ENCODE peak calls at places on chromosome 13, in ten cellular contexts. One of them, this sample, is unnamed. For H3K9me3, the result is how much of the 10 kb centered on the place peaks cover.

GRCh38 chr13:111261326-111261725 is 59.1 kb upstream of the TEX29 start:
- DNase-seq in hepatocyte: no peak
- DNase-seq in neural progenitor cell: no peak
- DNase-seq in endodermal cell: no peak
- DNase-seq in breast epithelium: no peak
- DNase-seq in H1: no peak
- DNase-seq in transverse colon: no peak
- DNase-seq in vagina: no peak
- DNase-seq in heart right ventricle: no peak
- DNase-seq in colonic mucosa: no peak
- DNase-seq in this sample: no peak

GRCh38 chr13:46795321-46795720 is 1.6 kb downstream of the ESD start:
- DNase-seq in hepatocyte: no peak
- DNase-seq in neural progenitor cell: peak
- DNase-seq in endodermal cell: no peak
- DNase-seq in breast epithelium: no peak
- DNase-seq in H1: no peak
- DNase-seq in transverse colon: no peak
- DNase-seq in vagina: no peak
- DNase-seq in heart right ventricle: no peak
- DNase-seq in colonic mucosa: no peak
- DNase-seq in this sample: no peak

GRCh38 chr13:77548594-77548993 is 13.1 kb downstream of the SCEL start:
- DNase-seq in hepatocyte: no peak
- DNase-seq in neural progenitor cell: no peak
- DNase-seq in endodermal cell: no peak
- DNase-seq in breast epithelium: no peak
- DNase-seq in H1: no peak
- DNase-seq in transverse colon: no peak
- DNase-seq in vagina: no peak
- DNase-seq in heart right ventricle: no peak
- DNase-seq in colonic mucosa: no peak
- DNase-seq in this sample: no peak

GRCh38 chr13:87671824-87672603 is 843 bp downstream of the SLITRK5 start:
- DNase-seq in hepatocyte: peak
- DNase-seq in neural progenitor cell: peak
- DNase-seq in endodermal cell: peak
- DNase-seq in breast epithelium: no peak
- DNase-seq in H1: no peak
- DNase-seq in transverse colon: peak
- DNase-seq in vagina: no peak
- DNase-seq in heart right ventricle: no peak
- DNase-seq in colonic mucosa: no peak
- DNase-seq in this sample: no peak

GRCh38 chr13:26721251-26721939 is 39.2 kb downstream of the GPR12 start:
- DNase-seq in hepatocyte: no peak
- DNase-seq in neural progenitor cell: no peak
- DNase-seq in endodermal cell: no peak
- DNase-seq in breast epithelium: no peak
- DNase-seq in H1: no peak
- DNase-seq in transverse colon: peak
- DNase-seq in vagina: no peak
- DNase-seq in heart right ventricle: no peak
- DNase-seq in colonic mucosa: no peak
- DNase-seq in this sample: no peak

GRCh38 chr13:99316657-99317244 is 9.6 kb upstream of the GPR183 start:
- DNase-seq in hepatocyte: no peak
- DNase-seq in neural progenitor cell: no peak
- DNase-seq in endodermal cell: no peak
- DNase-seq in breast epithelium: no peak
- DNase-seq in H1: no peak
- DNase-seq in transverse colon: no peak
- DNase-seq in vagina: no peak
- DNase-seq in heart right ventricle: no peak
- DNase-seq in colonic mucosa: no peak
- DNase-seq in this sample: no peak

GRCh38 chr13:44312898-44313551 is 60.6 kb upstream of the SERP2 start:
- DNase-seq in hepatocyte: no peak
- DNase-seq in neural progenitor cell: no peak
- DNase-seq in endodermal cell: no peak
- DNase-seq in breast epithelium: no peak
- DNase-seq in H1: no peak
- DNase-seq in transverse colon: no peak
- DNase-seq in vagina: no peak
- DNase-seq in heart right ventricle: no peak
- DNase-seq in colonic mucosa: peak
- DNase-seq in this sample: peak

GRCh38 chr13:101397742-101398141 is 18.6 kb downstream of the NALCN start:
- DNase-seq in hepatocyte: no peak
- DNase-seq in neural progenitor cell: no peak
- DNase-seq in endodermal cell: no peak
- DNase-seq in breast epithelium: no peak
- DNase-seq in H1: no peak
- DNase-seq in transverse colon: no peak
- DNase-seq in vagina: no peak
- DNase-seq in heart right ventricle: no peak
- DNase-seq in colonic mucosa: no peak
- DNase-seq in this sample: peak

GRCh38 chr13:106028916-106029315 is 506.5 kb downstream of the EFNB2 start:
- DNase-seq in hepatocyte: no peak
- DNase-seq in neural progenitor cell: no peak
- DNase-seq in endodermal cell: no peak
- DNase-seq in breast epithelium: no peak
- DNase-seq in H1: no peak
- DNase-seq in transverse colon: no peak
- DNase-seq in vagina: no peak
- DNase-seq in heart right ventricle: no peak
- DNase-seq in colonic mucosa: no peak
- DNase-seq in this sample: no peak

GRCh38 chr13:73492811-73493210 is 434.0 kb downstream of the KLF5 start:
- DNase-seq in hepatocyte: no peak
- DNase-seq in neural progenitor cell: no peak
- DNase-seq in endodermal cell: no peak
- DNase-seq in breast epithelium: no peak
- DNase-seq in H1: no peak
- DNase-seq in transverse colon: no peak
- DNase-seq in vagina: no peak
- DNase-seq in heart right ventricle: no peak
- DNase-seq in colonic mucosa: no peak
- DNase-seq in this sample: no peak

GRCh38 chr13:31885994-31886393 is 145.6 kb upstream of the FRY start:
- DNase-seq in hepatocyte: no peak
- DNase-seq in neural progenitor cell: peak
- DNase-seq in endodermal cell: no peak
- DNase-seq in breast epithelium: no peak
- DNase-seq in H1: no peak
- DNase-seq in transverse colon: no peak
- DNase-seq in vagina: no peak
- DNase-seq in heart right ventricle: peak
- DNase-seq in colonic mucosa: no peak
- DNase-seq in this sample: no peak

GRCh38 chr13:44181938-44182337 is 191.7 kb upstream of the SERP2 start:
- DNase-seq in hepatocyte: no peak
- DNase-seq in neural progenitor cell: no peak
- DNase-seq in endodermal cell: no peak
- DNase-seq in breast epithelium: no peak
- DNase-seq in H1: no peak
- DNase-seq in transverse colon: no peak
- DNase-seq in vagina: no peak
- DNase-seq in heart right ventricle: no peak
- DNase-seq in colonic mucosa: no peak
- DNase-seq in this sample: no peak

GRCh38 chr13:95315752-95316151 is 14.5 kb upstream of the ABCC4 start:
- DNase-seq in hepatocyte: no peak
- DNase-seq in neural progenitor cell: no peak
- DNase-seq in endodermal cell: no peak
- DNase-seq in breast epithelium: no peak
- DNase-seq in H1: no peak
- DNase-seq in transverse colon: no peak
- DNase-seq in vagina: no peak
- DNase-seq in heart right ventricle: no peak
- DNase-seq in colonic mucosa: no peak
- DNase-seq in this sample: no peak

GRCh38 chr13:114005206-114005720 is 31.4 kb upstream of the C13orf46 start:
- DNase-seq in hepatocyte: no peak
- DNase-seq in neural progenitor cell: no peak
- DNase-seq in endodermal cell: no peak
- DNase-seq in breast epithelium: no peak
- DNase-seq in H1: no peak
- DNase-seq in transverse colon: no peak
- DNase-seq in vagina: no peak
- DNase-seq in heart right ventricle: no peak
- DNase-seq in colonic mucosa: no peak
- DNase-seq in this sample: no peak

GRCh38 chr13:47955836-47956235 is 45.2 kb downstream of the SUCLA2 start:
- DNase-seq in hepatocyte: no peak
- DNase-seq in neural progenitor cell: no peak
- DNase-seq in endodermal cell: no peak
- DNase-seq in breast epithelium: no peak
- DNase-seq in H1: no peak
- DNase-seq in transverse colon: no peak
- DNase-seq in vagina: no peak
- DNase-seq in heart right ventricle: no peak
- DNase-seq in colonic mucosa: no peak
- DNase-seq in this sample: no peak

GRCh38 chr13:47964863-47965262 is 36.2 kb downstream of the SUCLA2 start:
- DNase-seq in hepatocyte: no peak
- DNase-seq in neural progenitor cell: no peak
- DNase-seq in endodermal cell: no peak
- DNase-seq in breast epithelium: no peak
- DNase-seq in H1: no peak
- DNase-seq in transverse colon: no peak
- DNase-seq in vagina: no peak
- DNase-seq in heart right ventricle: no peak
- DNase-seq in colonic mucosa: no peak
- DNase-seq in this sample: no peak

GRCh38 chr13:47962237-47962636 is 38.8 kb downstream of the SUCLA2 start:
- DNase-seq in hepatocyte: no peak
- DNase-seq in neural progenitor cell: no peak
- DNase-seq in endodermal cell: no peak
- DNase-seq in breast epithelium: no peak
- DNase-seq in H1: no peak
- DNase-seq in transverse colon: no peak
- DNase-seq in vagina: no peak
- DNase-seq in heart right ventricle: no peak
- DNase-seq in colonic mucosa: no peak
- DNase-seq in this sample: no peak

GRCh38 chr13:47957073-47957472 is 44.0 kb downstream of the SUCLA2 start:
- DNase-seq in hepatocyte: no peak
- DNase-seq in neural progenitor cell: no peak
- DNase-seq in endodermal cell: no peak
- DNase-seq in breast epithelium: no peak
- DNase-seq in H1: no peak
- DNase-seq in transverse colon: no peak
- DNase-seq in vagina: no peak
- DNase-seq in heart right ventricle: no peak
- DNase-seq in colonic mucosa: no peak
- DNase-seq in this sample: no peak

GRCh38 chr13:47959468-47960088 is 41.5 kb downstream of the SUCLA2 start:
- DNase-seq in hepatocyte: no peak
- DNase-seq in neural progenitor cell: no peak
- DNase-seq in endodermal cell: no peak
- DNase-seq in breast epithelium: no peak
- DNase-seq in H1: no peak
- DNase-seq in transverse colon: no peak
- DNase-seq in vagina: no peak
- DNase-seq in heart right ventricle: no peak
- DNase-seq in colonic mucosa: no peak
- DNase-seq in this sample: no peak
- H3K9me3 ChIP-seq in hepatocyte: under half
- H3K9me3 ChIP-seq in neural progenitor cell: under half
- H3K9me3 ChIP-seq in endodermal cell: half or more
- H3K9me3 ChIP-seq in breast epithelium: under half
- H3K9me3 ChIP-seq in H1: half or more
- H3K9me3 ChIP-seq in transverse colon: under half
- H3K9me3 ChIP-seq in vagina: under half
- H3K9me3 ChIP-seq in heart right ventricle: under half
- H3K9me3 ChIP-seq in colonic mucosa: under half
- H3K9me3 ChIP-seq in this sample: under half

GRCh38 chr13:97629601-97630272 is 195.8 kb downstream of the RAP2A start:
- DNase-seq in hepatocyte: no peak
- DNase-seq in neural progenitor cell: no peak
- DNase-seq in endodermal cell: no peak
- DNase-seq in breast epithelium: no peak
- DNase-seq in H1: no peak
- DNase-seq in transverse colon: no peak
- DNase-seq in vagina: no peak
- DNase-seq in heart right ventricle: no peak
- DNase-seq in colonic mucosa: no peak
- DNase-seq in this sample: no peak
- H3K27ac ChIP-seq in hepatocyte: no peak
- H3K27ac ChIP-seq in neural progenitor cell: no peak
- H3K27ac ChIP-seq in endodermal cell: no peak
- H3K27ac ChIP-seq in breast epithelium: no peak
- H3K27ac ChIP-seq in H1: no peak
- H3K27ac ChIP-seq in transverse colon: no peak
- H3K27ac ChIP-seq in vagina: no peak
- H3K27ac ChIP-seq in heart right ventricle: no peak
- H3K27ac ChIP-seq in colonic mucosa: no peak
- H3K27ac ChIP-seq in this sample: no peak

GRCh38 chr13:38908574-38908973 is 82.1 kb downstream of the STOML3 start:
- DNase-seq in hepatocyte: no peak
- DNase-seq in neural progenitor cell: no peak
- DNase-seq in endodermal cell: no peak
- DNase-seq in breast epithelium: no peak
- DNase-seq in H1: no peak
- DNase-seq in transverse colon: no peak
- DNase-seq in vagina: no peak
- DNase-seq in heart right ventricle: no peak
- DNase-seq in colonic mucosa: no peak
- DNase-seq in this sample: no peak

DNA sequence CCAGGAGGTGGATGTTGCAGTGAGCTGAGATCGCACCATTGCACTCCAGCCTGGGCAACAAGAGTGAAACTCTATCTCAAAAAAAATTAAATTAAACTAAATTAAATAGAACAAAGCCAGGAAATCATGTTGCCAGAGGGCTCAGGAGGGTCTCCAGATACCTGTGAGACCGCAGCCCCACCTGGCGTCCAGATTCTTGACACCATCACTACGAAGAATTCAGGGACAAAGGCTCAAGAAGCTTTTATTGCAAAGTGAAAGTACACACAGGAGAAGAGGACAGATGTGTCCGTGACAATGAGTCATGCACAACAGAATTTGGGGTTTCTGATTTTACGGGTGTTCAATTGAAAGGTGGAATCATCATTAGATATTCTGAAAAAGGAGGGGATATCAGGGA is 76.6 kb downstream of the STOML3 start:
- DNase-seq in hepatocyte: no peak
- DNase-seq in neural progenitor cell: no peak
- DNase-seq in endodermal cell: peak
- DNase-seq in breast epithelium: no peak
- DNase-seq in H1: no peak
- DNase-seq in transverse colon: no peak
- DNase-seq in vagina: no peak
- DNase-seq in heart right ventricle: no peak
- DNase-seq in colonic mucosa: no peak
- DNase-seq in this sample: no peak
- H3K4me3 ChIP-seq in hepatocyte: no peak
- H3K4me3 ChIP-seq in neural progenitor cell: no peak
- H3K4me3 ChIP-seq in endodermal cell: no peak
- H3K4me3 ChIP-seq in breast epithelium: no peak
- H3K4me3 ChIP-seq in H1: no peak
- H3K4me3 ChIP-seq in transverse colon: no peak
- H3K4me3 ChIP-seq in vagina: no peak
- H3K4me3 ChIP-seq in heart right ventricle: no peak
- H3K4me3 ChIP-seq in colonic mucosa: no peak
- H3K4me3 ChIP-seq in this sample: no peak

GRCh38 chr13:109428146-109428545 is 358.2 kb downstream of the IRS2 start:
- DNase-seq in hepatocyte: no peak
- DNase-seq in neural progenitor cell: no peak
- DNase-seq in endodermal cell: no peak
- DNase-seq in breast epithelium: no peak
- DNase-seq in H1: no peak
- DNase-seq in transverse colon: no peak
- DNase-seq in vagina: no peak
- DNase-seq in heart right ventricle: no peak
- DNase-seq in colonic mucosa: no peak
- DNase-seq in this sample: no peak
- H3K9me3 ChIP-seq in hepatocyte: under half
- H3K9me3 ChIP-seq in neural progenitor cell: under half
- H3K9me3 ChIP-seq in endodermal cell: under half
- H3K9me3 ChIP-seq in breast epithelium: under half
- H3K9me3 ChIP-seq in H1: under half
- H3K9me3 ChIP-seq in transverse colon: under half
- H3K9me3 ChIP-seq in vagina: under half
- H3K9me3 ChIP-seq in heart right ventricle: under half
- H3K9me3 ChIP-seq in colonic mucosa: under half
- H3K9me3 ChIP-seq in this sample: under half

This sample was measured in AG04450.